ENCODE peak calls at places on chromosomes 6 and 20, in nine cellular contexts. U, I, H, F, G, Q, E, K and N are unnamed samples.

GRCh38 chr6:53717571-53717970 is 52.0 kb upstream of the KLHL31 start:
- DNase-seq in H (no peak), E (no peak), F (no peak), G (no peak), I (peak), Q (no peak), U (no peak), K (no peak), N (no peak)

GRCh38 chr20:326645-327031 is 1.3 kb downstream of the SOX12 start:
- DNase-seq in E (no peak), K (no peak), Q (no peak), F (no peak), I (no peak), H (no peak), G (no peak), U (no peak), N (no peak)

GRCh38 chr20:35497780-35498189 is 31.7 kb downstream of the C20orf173 start:
- DNase-seq in I (no peak), F (peak), Q (no peak), G (peak), E (no peak), K (no peak), H (no peak), U (no peak), N (peak)

GRCh38 chr6:52109073-52109635 is 21.7 kb upstream of the PKHD1 start:
- DNase-seq in F (no peak), G (no peak), Q (no peak), E (no peak), I (no peak), U (no peak), K (no peak), H (no peak), N (no peak)

GRCh38 chr6:107032051-107032450 is 4.1 kb downstream of the MTRES1 start:
- DNase-seq in K (no peak), Q (no peak), F (no peak), E (no peak), G (no peak), H (no peak), I (no peak), U (no peak), N (no peak)

GRCh38 chr6:129906515-129907077 is 45.5 kb upstream of the TMEM244 start:
- DNase-seq in F (no peak), K (no peak), Q (no peak), G (no peak), U (no peak), I (no peak), E (no peak), H (no peak), N (no peak)

GRCh38 chr6:41071923-41072835 is at the start of gene OARD1:
- DNase-seq in Q (peak), E (peak), K (peak), I (peak), H (peak), G (peak), F (peak), U (peak), N (peak)

GRCh38 chr20:1862665-1863059 is 32.5 kb upstream of the SIRPA start:
- DNase-seq in U (no peak), K (no peak), H (no peak), G (no peak), I (no peak), F (no peak), Q (no peak), E (no peak), N (no peak)